ENCODE peak calls at places on chromosomes 3 and 15, in seven cellular contexts. One of them, this sample, is unnamed.

GRCh38 chr3:110789315-110789714 is 282.3 kb upstream of the NECTIN3 start:
- DNase-seq in AG09309: no peak
- DNase-seq in OCI-LY7: no peak
- DNase-seq in upper lobe of left lung: no peak
- DNase-seq in tibial nerve: no peak
- DNase-seq in MV-4-11: no peak
- DNase-seq in GM04504: no peak
- DNase-seq in this sample: no peak

GRCh38 chr15:89361451-89362202 is 27.0 kb upstream of the POLG start:
- DNase-seq in tibial nerve: peak; percentile 48
- DNase-seq in upper lobe of left lung: peak; percentile 47
- DNase-seq in GM04504: no peak
- DNase-seq in AG09309: peak; percentile 5
- DNase-seq in MV-4-11: peak; percentile 47
- DNase-seq in OCI-LY7: no peak
- DNase-seq in this sample: peak; percentile 82

GRCh38 chr3:149339931-149340309 is 6.5 kb upstream of the TM4SF18 start:
- DNase-seq in upper lobe of left lung: peak; percentile 85
- DNase-seq in tibial nerve: peak; percentile 74
- DNase-seq in GM04504: peak; percentile 85
- DNase-seq in MV-4-11: peak; percentile 20
- DNase-seq in OCI-LY7: no peak
- DNase-seq in AG09309: peak; percentile 89
- DNase-seq in this sample: no peak

GRCh38 chr3:66490214-66490613 is 10.6 kb downstream of the LRIG1 start:
- DNase-seq in MV-4-11: no peak
- DNase-seq in upper lobe of left lung: peak; percentile 60
- DNase-seq in AG09309: no peak
- DNase-seq in GM04504: no peak
- DNase-seq in OCI-LY7: peak; percentile 83
- DNase-seq in tibial nerve: peak; percentile 15
- DNase-seq in this sample: no peak

GRCh38 chr3:23312866-23313265 is 109.7 kb downstream of the UBE2E2 start:
- DNase-seq in upper lobe of left lung: no peak
- DNase-seq in MV-4-11: no peak
- DNase-seq in tibial nerve: no peak
- DNase-seq in GM04504: no peak
- DNase-seq in AG09309: no peak
- DNase-seq in OCI-LY7: no peak
- DNase-seq in this sample: no peak

GRCh38 chr3:14143826-14144225 is 19.0 kb downstream of the TMEM43 start:
- DNase-seq in MV-4-11: peak; percentile 29
- DNase-seq in tibial nerve: peak; percentile 70
- DNase-seq in upper lobe of left lung: peak; percentile 73
- DNase-seq in AG09309: peak; percentile 87
- DNase-seq in GM04504: peak; percentile 89
- DNase-seq in OCI-LY7: no peak
- DNase-seq in this sample: no peak

GRCh38 chr15:79179108-79179561 is 88.6 kb upstream of the RASGRF1 start:
- DNase-seq in GM04504: no peak
- DNase-seq in MV-4-11: no peak
- DNase-seq in OCI-LY7: no peak
- DNase-seq in AG09309: no peak
- DNase-seq in upper lobe of left lung: no peak
- DNase-seq in tibial nerve: no peak
- DNase-seq in this sample: no peak

GRCh38 chr3:169299897-169300296 is 363.6 kb downstream of the MECOM start:
- DNase-seq in GM04504: no peak
- DNase-seq in upper lobe of left lung: no peak
- DNase-seq in AG09309: no peak
- DNase-seq in tibial nerve: no peak
- DNase-seq in OCI-LY7: no peak
- DNase-seq in MV-4-11: no peak
- DNase-seq in this sample: no peak

GRCh38 chr15:31345606-31346366 is 19.2 kb downstream of the KLF13 start:
- DNase-seq in upper lobe of left lung: no peak
- DNase-seq in AG09309: no peak
- DNase-seq in tibial nerve: no peak
- DNase-seq in MV-4-11: no peak
- DNase-seq in GM04504: no peak
- DNase-seq in OCI-LY7: peak; percentile 53
- DNase-seq in this sample: no peak

GRCh38 chr15:96119734-96120133 is 210.8 kb upstream of the NR2F2 start:
- DNase-seq in OCI-LY7: no peak
- DNase-seq in GM04504: no peak
- DNase-seq in MV-4-11: no peak
- DNase-seq in upper lobe of left lung: no peak
- DNase-seq in tibial nerve: no peak
- DNase-seq in AG09309: no peak
- DNase-seq in this sample: no peak

GRCh38 chr3:129282727-129283327 is 4.2 kb downstream of the HMCES start:
- DNase-seq in MV-4-11: peak; percentile 78
- DNase-seq in AG09309: peak; percentile 58
- DNase-seq in tibial nerve: no peak
- DNase-seq in upper lobe of left lung: no peak
- DNase-seq in GM04504: no peak
- DNase-seq in OCI-LY7: peak; percentile 88
- DNase-seq in this sample: peak; percentile 94

GRCh38 chr15:77454956-77455355 is 34.3 kb downstream of the HMG20A start:
- DNase-seq in upper lobe of left lung: no peak
- DNase-seq in AG09309: no peak
- DNase-seq in OCI-LY7: no peak
- DNase-seq in MV-4-11: no peak
- DNase-seq in tibial nerve: no peak
- DNase-seq in GM04504: no peak
- DNase-seq in this sample: no peak

GRCh38 chr3:124860599-124860998 is 26.6 kb downstream of the ITGB5 start:
- DNase-seq in upper lobe of left lung: peak; percentile 56
- DNase-seq in GM04504: peak; percentile 96
- DNase-seq in OCI-LY7: no peak
- DNase-seq in MV-4-11: no peak
- DNase-seq in AG09309: peak; percentile 81
- DNase-seq in tibial nerve: peak; percentile 64
- DNase-seq in this sample: no peak

GRCh38 chr3:11300970-11301369 is 28.8 kb downstream of the ATG7 start:
- DNase-seq in upper lobe of left lung: peak; percentile 40
- DNase-seq in tibial nerve: no peak
- DNase-seq in MV-4-11: peak; percentile 43
- DNase-seq in OCI-LY7: no peak
- DNase-seq in GM04504: no peak
- DNase-seq in AG09309: no peak
- DNase-seq in this sample: no peak

GRCh38 chr15:93362203-93362602 is 273.2 kb upstream of the RGMA start:
- DNase-seq in GM04504: no peak
- DNase-seq in OCI-LY7: no peak
- DNase-seq in MV-4-11: no peak
- DNase-seq in AG09309: no peak
- DNase-seq in tibial nerve: no peak
- DNase-seq in upper lobe of left lung: no peak
- DNase-seq in this sample: no peak

GRCh38 chr15:50315814-50316630 is 39.0 kb downstream of the GABPB1 start:
- DNase-seq in AG09309: peak; percentile 11
- DNase-seq in GM04504: peak; percentile 21
- DNase-seq in OCI-LY7: peak; percentile 52
- DNase-seq in MV-4-11: peak; percentile 57
- DNase-seq in tibial nerve: no peak
- DNase-seq in upper lobe of left lung: no peak
- DNase-seq in this sample: peak; percentile 82

GRCh38 chr3:149713730-149714654 is 38.3 kb downstream of the COMMD2 start:
- DNase-seq in AG09309: no peak
- DNase-seq in GM04504: no peak
- DNase-seq in tibial nerve: no peak
- DNase-seq in MV-4-11: no peak
- DNase-seq in upper lobe of left lung: no peak
- DNase-seq in OCI-LY7: no peak
- DNase-seq in this sample: no peak

GRCh38 chr3:170437696-170438407 is 19.2 kb downstream of the CLDN11 start:
- DNase-seq in GM04504: no peak
- DNase-seq in tibial nerve: no peak
- DNase-seq in AG09309: no peak
- DNase-seq in MV-4-11: no peak
- DNase-seq in OCI-LY7: no peak
- DNase-seq in upper lobe of left lung: no peak
- DNase-seq in this sample: no peak

GRCh38 chr15:25772500-25772899 is 90.6 kb downstream of the ATP10A start:
- DNase-seq in OCI-LY7: no peak
- DNase-seq in AG09309: no peak
- DNase-seq in upper lobe of left lung: no peak
- DNase-seq in GM04504: no peak
- DNase-seq in MV-4-11: no peak
- DNase-seq in tibial nerve: no peak
- DNase-seq in this sample: no peak

GRCh38 chr3:192915724-192916123 is 1.9 kb downstream of the MB21D2 start:
- DNase-seq in AG09309: no peak
- DNase-seq in MV-4-11: no peak
- DNase-seq in upper lobe of left lung: no peak
- DNase-seq in tibial nerve: no peak
- DNase-seq in GM04504: no peak
- DNase-seq in OCI-LY7: no peak
- DNase-seq in this sample: no peak

GRCh38 chr3:135918600-135918999 is 46.9 kb upstream of the PPP2R3A start:
- DNase-seq in AG09309: peak; percentile 31
- DNase-seq in upper lobe of left lung: no peak
- DNase-seq in tibial nerve: no peak
- DNase-seq in GM04504: no peak
- DNase-seq in MV-4-11: no peak
- DNase-seq in OCI-LY7: no peak
- DNase-seq in this sample: peak; percentile 55

GRCh38 chr15:81394609-81395008 is 20.6 kb upstream of the TMC3 start:
- DNase-seq in AG09309: no peak
- DNase-seq in OCI-LY7: no peak
- DNase-seq in upper lobe of left lung: no peak
- DNase-seq in tibial nerve: no peak
- DNase-seq in MV-4-11: no peak
- DNase-seq in GM04504: no peak
- DNase-seq in this sample: no peak

GRCh38 chr3:72329354-72329753 is 518.9 kb downstream of the SHQ1 start:
- DNase-seq in upper lobe of left lung: peak; percentile 52
- DNase-seq in MV-4-11: no peak
- DNase-seq in GM04504: no peak
- DNase-seq in OCI-LY7: no peak
- DNase-seq in AG09309: no peak
- DNase-seq in tibial nerve: no peak
- DNase-seq in this sample: no peak

GRCh38 chr3:123080864-123081562 is 14.2 kb downstream of the PDIA5 start:
- DNase-seq in GM04504: no peak
- DNase-seq in upper lobe of left lung: no peak
- DNase-seq in tibial nerve: no peak
- DNase-seq in MV-4-11: peak; percentile 61
- DNase-seq in AG09309: no peak
- DNase-seq in OCI-LY7: no peak
- DNase-seq in this sample: no peak

GRCh38 chr3:128537091-128537703 is 44.2 kb upstream of the GATA2 start:
- DNase-seq in GM04504: no peak
- DNase-seq in AG09309: no peak
- DNase-seq in MV-4-11: no peak
- DNase-seq in OCI-LY7: no peak
- DNase-seq in tibial nerve: no peak
- DNase-seq in upper lobe of left lung: no peak
- DNase-seq in this sample: no peak

GRCh38 chr3:79204351-79204750 is 563.4 kb downstream of the ROBO1 start:
- DNase-seq in OCI-LY7: no peak
- DNase-seq in GM04504: no peak
- DNase-seq in tibial nerve: no peak
- DNase-seq in MV-4-11: no peak
- DNase-seq in upper lobe of left lung: no peak
- DNase-seq in AG09309: no peak
- DNase-seq in this sample: no peak

GRCh38 chr15:37931321-37931720 is 3.1 kb upstream of the TMCO5A start:
- DNase-seq in OCI-LY7: no peak
- DNase-seq in MV-4-11: no peak
- DNase-seq in AG09309: no peak
- DNase-seq in GM04504: no peak
- DNase-seq in upper lobe of left lung: no peak
- DNase-seq in tibial nerve: no peak
- DNase-seq in this sample: no peak

GRCh38 chr15:93917181-93917580 is 314.2 kb upstream of the MCTP2 start:
- DNase-seq in AG09309: no peak
- DNase-seq in tibial nerve: no peak
- DNase-seq in OCI-LY7: no peak
- DNase-seq in GM04504: no peak
- DNase-seq in upper lobe of left lung: no peak
- DNase-seq in MV-4-11: no peak
- DNase-seq in this sample: no peak

GRCh38 chr3:39962566-39962965 is 153.2 kb downstream of the MYRIP start:
- DNase-seq in OCI-LY7: no peak
- DNase-seq in GM04504: peak; percentile 22
- DNase-seq in upper lobe of left lung: no peak
- DNase-seq in MV-4-11: no peak
- DNase-seq in AG09309: no peak
- DNase-seq in tibial nerve: peak; percentile 32
- DNase-seq in this sample: no peak

GRCh38 chr3:56985460-56986327 is 74.8 kb upstream of the SPATA12 start:
- DNase-seq in tibial nerve: no peak
- DNase-seq in upper lobe of left lung: no peak
- DNase-seq in GM04504: no peak
- DNase-seq in OCI-LY7: peak; percentile 38
- DNase-seq in AG09309: no peak
- DNase-seq in MV-4-11: peak; percentile 59
- DNase-seq in this sample: peak; percentile 69

GRCh38 chr15:48717458-48717857 is 71.9 kb upstream of the FBN1 start:
- DNase-seq in OCI-LY7: no peak
- DNase-seq in AG09309: no peak
- DNase-seq in tibial nerve: no peak
- DNase-seq in GM04504: no peak
- DNase-seq in MV-4-11: no peak
- DNase-seq in upper lobe of left lung: no peak
- DNase-seq in this sample: no peak